ENCODE peak calls at places on chromosomes 5 and 9, in six cellular contexts. One of them, this sample, is unnamed.

GRCh38 chr9:89687848-89688247 is 83.0 kb downstream of the GADD45G start:
- DNase-seq in stimulated activated CD4-positive, alpha-beta T cell treated with anti-CD3 and anti-CD28 coated beads, TNF-alpha, amount 100 ng/mL, for 4 hours: no peak
- DNase-seq in right cardiac atrium: no peak
- DNase-seq in activated effector memory CD4-positive, alpha-beta T cell treated with anti-CD3 and anti-CD28 coated beads, Interleukin-2, amount 50 U/mL, for 16 hours: no peak
- DNase-seq in activated T-helper 1 cell treated with anti-CD3 and anti-CD28 coated beads, Interleukin-2, amount 50 U/mL, for 16 hours: no peak
- DNase-seq in left ventricle myocardium inferior: no peak
- DNase-seq in this sample: no peak

GRCh38 chr5:132557425-132557805 is 638 bp downstream of the RAD50 start:
- DNase-seq in stimulated activated CD4-positive, alpha-beta T cell treated with anti-CD3 and anti-CD28 coated beads, TNF-alpha, amount 100 ng/mL, for 4 hours: peak
- DNase-seq in right cardiac atrium: peak
- DNase-seq in activated effector memory CD4-positive, alpha-beta T cell treated with anti-CD3 and anti-CD28 coated beads, Interleukin-2, amount 50 U/mL, for 16 hours: peak
- DNase-seq in activated T-helper 1 cell treated with anti-CD3 and anti-CD28 coated beads, Interleukin-2, amount 50 U/mL, for 16 hours: no peak
- DNase-seq in left ventricle myocardium inferior: peak
- DNase-seq in this sample: no peak

GRCh38 chr5:139847790-139848507 is 52.3 kb downstream of the PSD2 start:
- DNase-seq in stimulated activated CD4-positive, alpha-beta T cell treated with anti-CD3 and anti-CD28 coated beads, TNF-alpha, amount 100 ng/mL, for 4 hours: peak
- DNase-seq in right cardiac atrium: peak
- DNase-seq in activated effector memory CD4-positive, alpha-beta T cell treated with anti-CD3 and anti-CD28 coated beads, Interleukin-2, amount 50 U/mL, for 16 hours: peak
- DNase-seq in activated T-helper 1 cell treated with anti-CD3 and anti-CD28 coated beads, Interleukin-2, amount 50 U/mL, for 16 hours: peak
- DNase-seq in left ventricle myocardium inferior: peak
- DNase-seq in this sample: peak

GRCh38 chr5:56160723-56161445 is 72.2 kb downstream of the ANKRD55 start:
- DNase-seq in stimulated activated CD4-positive, alpha-beta T cell treated with anti-CD3 and anti-CD28 coated beads, TNF-alpha, amount 100 ng/mL, for 4 hours: no peak
- DNase-seq in right cardiac atrium: no peak
- DNase-seq in activated effector memory CD4-positive, alpha-beta T cell treated with anti-CD3 and anti-CD28 coated beads, Interleukin-2, amount 50 U/mL, for 16 hours: no peak
- DNase-seq in activated T-helper 1 cell treated with anti-CD3 and anti-CD28 coated beads, Interleukin-2, amount 50 U/mL, for 16 hours: no peak
- DNase-seq in left ventricle myocardium inferior: no peak
- DNase-seq in this sample: no peak

GRCh38 chr9:78958887-78959286 is 612.9 kb upstream of the TLE4 start:
- DNase-seq in stimulated activated CD4-positive, alpha-beta T cell treated with anti-CD3 and anti-CD28 coated beads, TNF-alpha, amount 100 ng/mL, for 4 hours: no peak
- DNase-seq in right cardiac atrium: no peak
- DNase-seq in activated effector memory CD4-positive, alpha-beta T cell treated with anti-CD3 and anti-CD28 coated beads, Interleukin-2, amount 50 U/mL, for 16 hours: no peak
- DNase-seq in activated T-helper 1 cell treated with anti-CD3 and anti-CD28 coated beads, Interleukin-2, amount 50 U/mL, for 16 hours: no peak
- DNase-seq in left ventricle myocardium inferior: no peak
- DNase-seq in this sample: no peak

GRCh38 chr9:35515766-35516165 is 25.9 kb downstream of the RUSC2 start:
- DNase-seq in stimulated activated CD4-positive, alpha-beta T cell treated with anti-CD3 and anti-CD28 coated beads, TNF-alpha, amount 100 ng/mL, for 4 hours: no peak
- DNase-seq in right cardiac atrium: no peak
- DNase-seq in activated effector memory CD4-positive, alpha-beta T cell treated with anti-CD3 and anti-CD28 coated beads, Interleukin-2, amount 50 U/mL, for 16 hours: no peak
- DNase-seq in activated T-helper 1 cell treated with anti-CD3 and anti-CD28 coated beads, Interleukin-2, amount 50 U/mL, for 16 hours: no peak
- DNase-seq in left ventricle myocardium inferior: no peak
- DNase-seq in this sample: no peak

GRCh38 chr5:40700116-40700822 is 20.6 kb downstream of the PTGER4 start:
- DNase-seq in stimulated activated CD4-positive, alpha-beta T cell treated with anti-CD3 and anti-CD28 coated beads, TNF-alpha, amount 100 ng/mL, for 4 hours: no peak
- DNase-seq in right cardiac atrium: peak
- DNase-seq in activated effector memory CD4-positive, alpha-beta T cell treated with anti-CD3 and anti-CD28 coated beads, Interleukin-2, amount 50 U/mL, for 16 hours: no peak
- DNase-seq in activated T-helper 1 cell treated with anti-CD3 and anti-CD28 coated beads, Interleukin-2, amount 50 U/mL, for 16 hours: no peak
- DNase-seq in left ventricle myocardium inferior: no peak
- DNase-seq in this sample: no peak

GRCh38 chr5:54679686-54680085 is 162.1 kb downstream of the SNX18 start:
- DNase-seq in stimulated activated CD4-positive, alpha-beta T cell treated with anti-CD3 and anti-CD28 coated beads, TNF-alpha, amount 100 ng/mL, for 4 hours: no peak
- DNase-seq in right cardiac atrium: no peak
- DNase-seq in activated effector memory CD4-positive, alpha-beta T cell treated with anti-CD3 and anti-CD28 coated beads, Interleukin-2, amount 50 U/mL, for 16 hours: no peak
- DNase-seq in activated T-helper 1 cell treated with anti-CD3 and anti-CD28 coated beads, Interleukin-2, amount 50 U/mL, for 16 hours: no peak
- DNase-seq in left ventricle myocardium inferior: no peak
- DNase-seq in this sample: no peak

GRCh38 chr5:176614805-176615478 is 5.0 kb upstream of the GPRIN1 start:
- DNase-seq in stimulated activated CD4-positive, alpha-beta T cell treated with anti-CD3 and anti-CD28 coated beads, TNF-alpha, amount 100 ng/mL, for 4 hours: no peak
- DNase-seq in right cardiac atrium: peak
- DNase-seq in activated effector memory CD4-positive, alpha-beta T cell treated with anti-CD3 and anti-CD28 coated beads, Interleukin-2, amount 50 U/mL, for 16 hours: no peak
- DNase-seq in activated T-helper 1 cell treated with anti-CD3 and anti-CD28 coated beads, Interleukin-2, amount 50 U/mL, for 16 hours: no peak
- DNase-seq in left ventricle myocardium inferior: no peak
- DNase-seq in this sample: no peak